ENCODE peak calls at places on chromosomes 6 and 20, in four cellular contexts. One of them, this sample, is unnamed.

GRCh38 chr6:82251942-82252341 is 4.4 kb upstream of the IBTK start:
- DNase-seq in neural crest cell: no peak
- DNase-seq in BJ: no peak
- DNase-seq in adrenal gland: no peak
- DNase-seq in this sample: no peak

GRCh38 chr6:33490198-33490597 is 35.8 kb downstream of the ZBTB9 start:
- DNase-seq in neural crest cell: no peak
- DNase-seq in BJ: no peak
- DNase-seq in adrenal gland: no peak
- DNase-seq in this sample: no peak

GRCh38 chr6:158818008-158818579 is 1.1 kb downstream of the EZR start:
- DNase-seq in neural crest cell: peak; percentile 51
- DNase-seq in BJ: no peak
- DNase-seq in adrenal gland: peak; percentile 87
- DNase-seq in this sample: no peak

GRCh38 chr6:14881399-14881798 is 364.5 kb upstream of the JARID2 start:
- DNase-seq in neural crest cell: no peak
- DNase-seq in BJ: no peak
- DNase-seq in adrenal gland: no peak
- DNase-seq in this sample: no peak

GRCh38 chr6:47308674-47309325 is 905 bp downstream of the TNFRSF21 start:
- DNase-seq in neural crest cell: peak; percentile 18
- DNase-seq in BJ: no peak
- DNase-seq in adrenal gland: peak; percentile 30
- DNase-seq in this sample: no peak

GRCh38 chr20:4978050-4978918 is 23.0 kb downstream of the SLC23A2 start:
- DNase-seq in neural crest cell: no peak
- DNase-seq in BJ: no peak
- DNase-seq in adrenal gland: no peak
- DNase-seq in this sample: no peak

GRCh38 chr6:101402618-101403002 is 9.1 kb downstream of the GRIK2 start:
- DNase-seq in neural crest cell: peak; percentile 52
- DNase-seq in BJ: no peak
- DNase-seq in adrenal gland: no peak
- DNase-seq in this sample: no peak

GRCh38 chr6:29757282-29757681 is 34.0 kb downstream of the HLA-F start:
- DNase-seq in neural crest cell: no peak
- DNase-seq in BJ: no peak
- DNase-seq in adrenal gland: no peak
- DNase-seq in this sample: no peak

GRCh38 chr6:30985490-30985889 is 2.0 kb downstream of the MUC21 start:
- DNase-seq in neural crest cell: no peak
- DNase-seq in BJ: no peak
- DNase-seq in adrenal gland: no peak
- DNase-seq in this sample: no peak

GRCh38 chr6:2828629-2829028 is 13.0 kb downstream of the SERPINB1 start:
- DNase-seq in neural crest cell: no peak
- DNase-seq in BJ: no peak
- DNase-seq in adrenal gland: no peak
- DNase-seq in this sample: no peak

GRCh38 chr6:157075549-157076426 is 247.5 kb downstream of the TMEM242 start:
- DNase-seq in neural crest cell: no peak
- DNase-seq in BJ: no peak
- DNase-seq in adrenal gland: no peak
- DNase-seq in this sample: no peak

GRCh38 chr6:110113989-110114388 is 65.5 kb downstream of the WASF1 start:
- DNase-seq in neural crest cell: no peak
- DNase-seq in BJ: no peak
- DNase-seq in adrenal gland: no peak
- DNase-seq in this sample: no peak

GRCh38 chr20:32474009-32474716 is 111.0 kb downstream of the NOL4L start:
- DNase-seq in neural crest cell: no peak
- DNase-seq in BJ: no peak
- DNase-seq in adrenal gland: no peak
- DNase-seq in this sample: peak; percentile 76

GRCh38 chr20:32474717-32474966 is 110.5 kb downstream of the NOL4L start:
- DNase-seq in neural crest cell: no peak
- DNase-seq in BJ: no peak
- DNase-seq in adrenal gland: no peak
- DNase-seq in this sample: no peak

GRCh38 chr20:32476684-32477593 is 108.2 kb downstream of the NOL4L start:
- DNase-seq in neural crest cell: no peak
- DNase-seq in BJ: no peak
- DNase-seq in adrenal gland: no peak
- DNase-seq in this sample: peak; percentile 64

GRCh38 chr20:32473231-32474008 is 111.7 kb downstream of the NOL4L start:
- DNase-seq in neural crest cell: no peak
- DNase-seq in BJ: no peak
- DNase-seq in adrenal gland: no peak
- DNase-seq in this sample: peak; percentile 75

DNA sequence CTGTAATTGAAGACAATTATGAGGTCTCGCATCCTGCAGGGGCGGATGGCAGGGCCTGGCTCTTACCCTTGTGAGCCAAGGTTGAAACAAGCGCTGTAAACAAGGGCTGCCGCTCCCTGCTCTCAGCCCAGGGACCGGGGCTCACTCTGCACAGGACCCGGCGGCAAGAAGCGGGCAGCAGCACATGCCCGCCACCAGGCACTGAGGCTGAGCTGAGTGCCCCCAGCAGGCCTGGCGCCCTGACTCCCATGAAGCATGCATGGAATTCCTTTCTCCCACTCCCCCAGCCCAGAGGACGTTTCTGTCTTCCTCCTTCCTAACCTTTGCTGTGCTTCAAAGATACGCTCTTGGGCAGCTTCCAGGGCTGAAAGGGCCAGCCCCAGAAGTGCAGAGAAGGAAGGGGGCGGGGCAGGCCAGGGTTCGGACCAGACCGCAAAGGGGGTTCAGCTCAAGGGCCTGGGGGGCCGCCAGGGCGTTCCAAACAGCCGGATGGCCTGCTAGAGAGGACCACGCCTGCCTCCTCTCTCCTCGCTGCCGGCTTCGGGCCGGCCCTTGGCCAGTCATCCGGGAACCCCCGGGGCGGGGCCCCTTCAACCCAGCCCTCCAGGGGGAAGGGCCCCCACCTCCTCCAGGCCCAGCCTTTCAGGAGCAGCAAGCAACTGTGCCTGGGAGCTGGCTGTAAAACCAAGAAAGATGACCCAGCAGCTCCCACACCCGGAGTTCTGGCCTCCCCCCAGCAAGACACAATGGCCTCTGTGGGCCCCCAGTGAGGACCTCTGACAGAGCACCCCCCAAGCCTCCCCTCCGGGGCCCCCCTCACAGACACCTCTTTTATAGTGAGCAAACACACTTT is 109.9 kb downstream of the NOL4L start:
- DNase-seq in neural crest cell: peak; percentile 79
- DNase-seq in BJ: peak; percentile 80
- DNase-seq in adrenal gland: peak; percentile 89
- DNase-seq in this sample: peak; percentile 95
- TF ChIP-seq CTCF in neural crest cell: peak; percentile 15
- TF ChIP-seq CTCF in BJ: peak; percentile 4
- TF ChIP-seq CTCF in adrenal gland: no peak
- TF ChIP-seq CTCF in this sample: peak; percentile 44

DNA sequence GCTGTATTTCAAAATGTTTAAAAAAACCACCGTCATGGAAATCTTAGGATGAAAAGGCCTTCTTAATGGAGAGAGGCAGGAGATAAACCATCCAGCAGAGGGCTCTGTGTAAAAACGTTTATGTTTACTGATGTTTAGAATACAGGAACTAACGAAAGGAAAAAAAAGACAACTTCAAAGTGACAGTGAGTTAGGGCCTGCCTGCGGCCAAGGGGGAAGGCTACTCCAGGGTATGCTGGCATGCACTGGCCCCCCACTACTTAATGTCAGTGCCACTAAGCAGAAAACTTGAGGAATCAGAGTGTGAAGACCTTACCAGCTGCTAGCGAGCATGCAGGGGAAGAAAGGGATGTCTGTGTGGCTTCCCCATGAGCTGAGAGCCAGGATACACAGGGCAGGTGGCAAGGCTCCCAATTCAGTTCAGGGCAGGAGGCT is 47.7 kb downstream of the AKAP7 start:
- DNase-seq in neural crest cell: no peak
- DNase-seq in BJ: no peak
- DNase-seq in adrenal gland: no peak
- DNase-seq in this sample: no peak
- TF ChIP-seq CTCF in neural crest cell: peak; percentile 69
- TF ChIP-seq CTCF in BJ: peak; percentile 64
- TF ChIP-seq CTCF in adrenal gland: peak; percentile 63
- TF ChIP-seq CTCF in this sample: peak; percentile 81

GRCh38 chr20:16703570-16703969 is 26.3 kb upstream of the SNRPB2 start:
- DNase-seq in neural crest cell: no peak
- DNase-seq in BJ: no peak
- DNase-seq in adrenal gland: no peak
- DNase-seq in this sample: no peak

GRCh38 chr20:16701296-16701695 is 28.5 kb upstream of the SNRPB2 start:
- DNase-seq in neural crest cell: no peak
- DNase-seq in BJ: no peak
- DNase-seq in adrenal gland: no peak
- DNase-seq in this sample: no peak

GRCh38 chr20:16695633-16696032 is 34.2 kb upstream of the SNRPB2 start:
- DNase-seq in neural crest cell: no peak
- DNase-seq in BJ: no peak
- DNase-seq in adrenal gland: no peak
- DNase-seq in this sample: no peak

GRCh38 chr20:16694176-16694575 is 35.6 kb upstream of the SNRPB2 start:
- DNase-seq in neural crest cell: no peak
- DNase-seq in BJ: no peak
- DNase-seq in adrenal gland: no peak
- DNase-seq in this sample: no peak

DNA sequence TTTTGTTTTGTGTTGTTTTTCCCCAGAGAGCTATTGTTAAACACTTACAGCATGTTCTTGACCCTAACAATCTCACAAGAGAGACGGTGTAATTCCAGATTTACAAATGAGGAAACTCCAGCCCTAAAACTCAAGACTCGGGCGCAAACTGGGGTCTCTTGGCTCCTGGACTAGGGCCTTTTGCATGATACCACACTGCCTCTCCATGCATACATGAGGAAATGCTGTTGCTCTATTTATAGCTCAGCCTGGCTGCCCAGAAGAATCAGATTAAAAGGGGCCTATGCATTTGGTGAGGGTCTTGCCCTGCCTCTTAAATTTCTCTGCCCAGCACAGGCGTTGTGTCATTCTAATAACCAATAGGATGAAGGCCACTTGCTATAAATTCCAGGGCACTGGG is 30.5 kb upstream of the SNRPB2 start:
- DNase-seq in neural crest cell: no peak
- DNase-seq in BJ: no peak
- DNase-seq in adrenal gland: no peak
- DNase-seq in this sample: no peak
- TF ChIP-seq CTCF in neural crest cell: no peak
- TF ChIP-seq CTCF in BJ: no peak
- TF ChIP-seq CTCF in adrenal gland: no peak
- TF ChIP-seq CTCF in this sample: no peak

GRCh38 chr6:112330877-112331260 is 16.3 kb upstream of the RFPL4B start:
- DNase-seq in neural crest cell: no peak
- DNase-seq in BJ: no peak
- DNase-seq in adrenal gland: no peak
- DNase-seq in this sample: no peak

GRCh38 chr6:112331306-112331705 is 15.8 kb upstream of the RFPL4B start:
- DNase-seq in neural crest cell: no peak
- DNase-seq in BJ: no peak
- DNase-seq in adrenal gland: no peak
- DNase-seq in this sample: no peak

GRCh38 chr6:112332274-112332673 is 14.9 kb upstream of the RFPL4B start:
- DNase-seq in neural crest cell: no peak
- DNase-seq in BJ: peak; percentile 88
- DNase-seq in adrenal gland: no peak
- DNase-seq in this sample: no peak

GRCh38 chr6:112325449-112325848 is 21.7 kb upstream of the RFPL4B start:
- DNase-seq in neural crest cell: no peak
- DNase-seq in BJ: no peak
- DNase-seq in adrenal gland: no peak
- DNase-seq in this sample: no peak

DNA sequence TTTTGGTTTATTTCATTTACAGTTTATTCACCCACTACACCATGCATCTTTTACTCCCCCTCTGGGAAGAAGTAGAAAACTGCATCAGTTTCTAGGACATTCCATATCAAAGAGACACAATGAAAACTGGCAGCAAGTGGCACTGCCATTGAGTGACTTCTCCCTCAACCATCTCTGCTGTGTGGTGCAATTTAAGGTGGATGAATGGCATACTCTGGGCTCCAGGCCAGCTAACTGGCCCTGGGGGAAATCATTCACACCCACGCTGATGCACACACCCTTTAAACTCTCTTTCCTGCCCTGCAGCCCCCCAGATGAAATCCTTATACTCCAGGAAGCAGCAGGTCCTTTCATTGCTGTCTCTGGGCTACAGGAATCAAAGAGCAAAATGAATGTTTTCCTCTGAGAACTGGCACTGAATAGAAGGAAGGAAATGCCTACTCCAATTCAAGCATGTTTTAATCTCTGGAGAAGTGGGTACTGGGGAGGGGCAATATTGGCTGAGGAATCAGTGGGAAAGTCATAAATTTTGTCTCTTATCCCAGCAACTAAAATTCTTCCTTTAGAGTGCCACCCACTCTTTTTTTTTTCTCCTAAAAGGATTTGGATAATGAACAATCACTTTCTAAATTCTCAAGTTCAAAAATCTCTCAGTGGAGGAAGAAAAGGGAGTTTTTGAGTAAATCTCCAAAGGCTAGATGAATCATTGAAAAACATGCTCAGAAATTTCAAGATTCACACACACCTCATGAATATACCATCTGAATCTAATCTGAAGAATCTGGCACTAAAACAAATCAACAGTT is 16.9 kb upstream of the RFPL4B start:
- DNase-seq in neural crest cell: no peak
- DNase-seq in BJ: no peak
- DNase-seq in adrenal gland: no peak
- DNase-seq in this sample: no peak
- TF ChIP-seq CTCF in neural crest cell: no peak
- TF ChIP-seq CTCF in BJ: peak; percentile 43
- TF ChIP-seq CTCF in adrenal gland: no peak
- TF ChIP-seq CTCF in this sample: peak; percentile 72

DNA sequence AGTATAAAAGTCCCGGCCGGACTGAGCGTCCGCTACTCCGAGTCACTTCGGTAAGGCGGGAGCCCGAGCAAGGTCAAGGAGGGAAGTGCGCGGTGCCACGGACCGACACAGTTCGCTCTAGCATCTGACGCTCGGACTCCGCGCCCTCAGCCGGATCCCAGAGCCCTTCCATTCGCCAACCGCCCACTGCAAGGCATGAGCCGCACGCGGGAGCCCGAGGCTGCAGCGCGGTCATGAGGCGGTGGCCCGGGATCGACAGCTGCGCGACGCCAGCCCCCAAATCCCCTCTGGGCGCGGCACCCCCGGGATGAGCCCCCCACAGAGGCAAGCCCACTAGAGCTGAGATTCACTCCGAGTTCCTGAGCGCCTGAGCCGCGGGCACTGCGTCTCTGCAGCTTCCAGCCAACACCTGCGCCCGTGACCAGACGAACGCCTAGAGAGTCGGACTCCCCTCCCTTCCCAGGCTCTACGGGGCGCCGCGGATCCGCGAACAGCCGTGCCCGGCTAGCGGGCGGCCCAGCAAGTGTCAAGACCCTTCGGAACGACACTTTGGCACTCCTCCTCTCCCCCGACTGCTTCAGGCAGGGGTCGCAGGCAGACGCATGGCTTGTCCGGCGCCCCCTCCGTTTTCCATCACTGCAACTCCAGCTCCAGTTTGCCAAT is 749 bp upstream of the ISM1 start:
- DNase-seq in neural crest cell: peak; percentile 40
- DNase-seq in BJ: no peak
- DNase-seq in adrenal gland: peak; percentile 36
- DNase-seq in this sample: no peak
- TF ChIP-seq CTCF in neural crest cell: no peak
- TF ChIP-seq CTCF in BJ: no peak
- TF ChIP-seq CTCF in adrenal gland: no peak
- TF ChIP-seq CTCF in this sample: no peak

GRCh38 chr20:57473246-57474042 is 51.5 kb downstream of the CTCFL start:
- DNase-seq in neural crest cell: no peak
- DNase-seq in BJ: no peak
- DNase-seq in adrenal gland: no peak
- DNase-seq in this sample: no peak
- TF ChIP-seq CTCF in neural crest cell: no peak
- TF ChIP-seq CTCF in BJ: no peak
- TF ChIP-seq CTCF in adrenal gland: no peak
- TF ChIP-seq CTCF in this sample: no peak